ENCODE peak calls at places on chromosomes 4 and X, in ten cellular contexts. One of them, this sample, is unnamed.

GRCh38 chr4:148790691-148791090 is 348.5 kb upstream of the NR3C2 start:
- DNase-seq in NCI-H345: no peak
- DNase-seq in bronchial epithelial cell: peak; percentile 91
- DNase-seq in T-helper 2 cell: no peak
- DNase-seq in activated CD4-positive, alpha-beta T cell treated with anti-CD3 and anti-CD28 coated beads, Interleukin-2, amount 50 U/mL, for 24 hours: no peak
- DNase-seq in non-pigmented ciliary epithelial cell: no peak
- DNase-seq in transverse colon: no peak
- DNase-seq in RWPE1: no peak
- DNase-seq in NCI-H1092 treated with DMSO at 0.1 percent for 48 hours: no peak
- DNase-seq in mesothelial cell of epicardium: no peak
- DNase-seq in this sample: peak; percentile 94

GRCh38 chr4:104491396-104491821 is 3.3 kb downstream of the CXXC4 start:
- DNase-seq in RWPE1: peak; percentile 13
- DNase-seq in transverse colon: peak; percentile 47
- DNase-seq in non-pigmented ciliary epithelial cell: no peak
- DNase-seq in NCI-H1092 treated with DMSO at 0.1 percent for 48 hours: peak; percentile 42
- DNase-seq in activated CD4-positive, alpha-beta T cell treated with anti-CD3 and anti-CD28 coated beads, Interleukin-2, amount 50 U/mL, for 24 hours: no peak
- DNase-seq in T-helper 2 cell: no peak
- DNase-seq in NCI-H345: peak; percentile 52
- DNase-seq in mesothelial cell of epicardium: peak; percentile 62
- DNase-seq in bronchial epithelial cell: no peak
- DNase-seq in this sample: no peak

GRCh38 chrX:28586891-28587635 is at the start of gene IL1RAPL1:
- DNase-seq in mesothelial cell of epicardium: no peak
- DNase-seq in NCI-H345: no peak
- DNase-seq in non-pigmented ciliary epithelial cell: peak; percentile 23
- DNase-seq in transverse colon: no peak
- DNase-seq in T-helper 2 cell: no peak
- DNase-seq in NCI-H1092 treated with DMSO at 0.1 percent for 48 hours: no peak
- DNase-seq in activated CD4-positive, alpha-beta T cell treated with anti-CD3 and anti-CD28 coated beads, Interleukin-2, amount 50 U/mL, for 24 hours: no peak
- DNase-seq in bronchial epithelial cell: peak; percentile 13
- DNase-seq in RWPE1: peak; percentile 18
- DNase-seq in this sample: peak; percentile 8

GRCh38 chrX:7263330-7263729 is 115.4 kb upstream of the PUDP start:
- DNase-seq in mesothelial cell of epicardium: no peak
- DNase-seq in NCI-H345: no peak
- DNase-seq in T-helper 2 cell: no peak
- DNase-seq in bronchial epithelial cell: peak; percentile 85
- DNase-seq in NCI-H1092 treated with DMSO at 0.1 percent for 48 hours: no peak
- DNase-seq in activated CD4-positive, alpha-beta T cell treated with anti-CD3 and anti-CD28 coated beads, Interleukin-2, amount 50 U/mL, for 24 hours: no peak
- DNase-seq in non-pigmented ciliary epithelial cell: no peak
- DNase-seq in transverse colon: no peak
- DNase-seq in RWPE1: no peak
- DNase-seq in this sample: no peak

GRCh38 chrX:7054219-7055206 is 93.0 kb upstream of the STS start:
- DNase-seq in activated CD4-positive, alpha-beta T cell treated with anti-CD3 and anti-CD28 coated beads, Interleukin-2, amount 50 U/mL, for 24 hours: no peak
- DNase-seq in NCI-H345: peak; percentile 14
- DNase-seq in RWPE1: no peak
- DNase-seq in T-helper 2 cell: no peak
- DNase-seq in transverse colon: no peak
- DNase-seq in NCI-H1092 treated with DMSO at 0.1 percent for 48 hours: no peak
- DNase-seq in bronchial epithelial cell: no peak
- DNase-seq in non-pigmented ciliary epithelial cell: no peak
- DNase-seq in mesothelial cell of epicardium: no peak
- DNase-seq in this sample: no peak

GRCh38 chr4:95867919-95868318 is 28.0 kb downstream of the PDHA2 start:
- DNase-seq in mesothelial cell of epicardium: no peak
- DNase-seq in RWPE1: peak; percentile 1
- DNase-seq in transverse colon: no peak
- DNase-seq in T-helper 2 cell: no peak
- DNase-seq in bronchial epithelial cell: peak; percentile 39
- DNase-seq in NCI-H345: peak; percentile 0
- DNase-seq in NCI-H1092 treated with DMSO at 0.1 percent for 48 hours: peak; percentile 22
- DNase-seq in activated CD4-positive, alpha-beta T cell treated with anti-CD3 and anti-CD28 coated beads, Interleukin-2, amount 50 U/mL, for 24 hours: no peak
- DNase-seq in non-pigmented ciliary epithelial cell: no peak
- DNase-seq in this sample: no peak

GRCh38 chr4:122884504-122884903 is 37.9 kb downstream of the NUDT6 start:
- DNase-seq in RWPE1: no peak
- DNase-seq in NCI-H345: no peak
- DNase-seq in T-helper 2 cell: no peak
- DNase-seq in bronchial epithelial cell: no peak
- DNase-seq in mesothelial cell of epicardium: no peak
- DNase-seq in non-pigmented ciliary epithelial cell: no peak
- DNase-seq in transverse colon: no peak
- DNase-seq in NCI-H1092 treated with DMSO at 0.1 percent for 48 hours: no peak
- DNase-seq in activated CD4-positive, alpha-beta T cell treated with anti-CD3 and anti-CD28 coated beads, Interleukin-2, amount 50 U/mL, for 24 hours: no peak
- DNase-seq in this sample: no peak

GRCh38 chrX:45172890-45173289 is 27.8 kb downstream of the DIPK2B start:
- DNase-seq in NCI-H1092 treated with DMSO at 0.1 percent for 48 hours: no peak
- DNase-seq in activated CD4-positive, alpha-beta T cell treated with anti-CD3 and anti-CD28 coated beads, Interleukin-2, amount 50 U/mL, for 24 hours: no peak
- DNase-seq in mesothelial cell of epicardium: no peak
- DNase-seq in RWPE1: peak; percentile 71
- DNase-seq in transverse colon: no peak
- DNase-seq in bronchial epithelial cell: peak; percentile 84
- DNase-seq in non-pigmented ciliary epithelial cell: no peak
- DNase-seq in T-helper 2 cell: no peak
- DNase-seq in NCI-H345: no peak
- DNase-seq in this sample: peak; percentile 88

GRCh38 chr4:177064724-177065394 is 244.8 kb upstream of the NEIL3 start:
- DNase-seq in transverse colon: no peak
- DNase-seq in NCI-H345: no peak
- DNase-seq in NCI-H1092 treated with DMSO at 0.1 percent for 48 hours: no peak
- DNase-seq in mesothelial cell of epicardium: no peak
- DNase-seq in non-pigmented ciliary epithelial cell: no peak
- DNase-seq in T-helper 2 cell: no peak
- DNase-seq in bronchial epithelial cell: no peak
- DNase-seq in activated CD4-positive, alpha-beta T cell treated with anti-CD3 and anti-CD28 coated beads, Interleukin-2, amount 50 U/mL, for 24 hours: no peak
- DNase-seq in RWPE1: no peak
- DNase-seq in this sample: no peak

GRCh38 chrX:134849390-134849789 is 141.4 kb upstream of the SMIM10 start:
- DNase-seq in transverse colon: no peak
- DNase-seq in RWPE1: peak; percentile 1
- DNase-seq in activated CD4-positive, alpha-beta T cell treated with anti-CD3 and anti-CD28 coated beads, Interleukin-2, amount 50 U/mL, for 24 hours: no peak
- DNase-seq in mesothelial cell of epicardium: no peak
- DNase-seq in non-pigmented ciliary epithelial cell: peak; percentile 8
- DNase-seq in T-helper 2 cell: no peak
- DNase-seq in bronchial epithelial cell: peak; percentile 54
- DNase-seq in NCI-H1092 treated with DMSO at 0.1 percent for 48 hours: no peak
- DNase-seq in NCI-H345: no peak
- DNase-seq in this sample: peak; percentile 11

GRCh38 chr4:54961357-54961975 is 163.9 kb downstream of the KDR start:
- DNase-seq in bronchial epithelial cell: peak; percentile 33
- DNase-seq in RWPE1: peak; percentile 42
- DNase-seq in activated CD4-positive, alpha-beta T cell treated with anti-CD3 and anti-CD28 coated beads, Interleukin-2, amount 50 U/mL, for 24 hours: no peak
- DNase-seq in NCI-H345: peak; percentile 9
- DNase-seq in non-pigmented ciliary epithelial cell: no peak
- DNase-seq in mesothelial cell of epicardium: no peak
- DNase-seq in NCI-H1092 treated with DMSO at 0.1 percent for 48 hours: peak; percentile 72
- DNase-seq in transverse colon: no peak
- DNase-seq in T-helper 2 cell: no peak
- DNase-seq in this sample: peak; percentile 14

GRCh38 chr4:31918891-31919290 is 1198.7 kb downstream of the PCDH7 start:
- DNase-seq in mesothelial cell of epicardium: no peak
- DNase-seq in RWPE1: no peak
- DNase-seq in transverse colon: no peak
- DNase-seq in T-helper 2 cell: no peak
- DNase-seq in bronchial epithelial cell: peak; percentile 34
- DNase-seq in NCI-H1092 treated with DMSO at 0.1 percent for 48 hours: no peak
- DNase-seq in activated CD4-positive, alpha-beta T cell treated with anti-CD3 and anti-CD28 coated beads, Interleukin-2, amount 50 U/mL, for 24 hours: no peak
- DNase-seq in NCI-H345: no peak
- DNase-seq in non-pigmented ciliary epithelial cell: no peak
- DNase-seq in this sample: peak; percentile 1

GRCh38 chr4:148061139-148061476 is 329.2 kb downstream of the ARHGAP10 start:
- DNase-seq in activated CD4-positive, alpha-beta T cell treated with anti-CD3 and anti-CD28 coated beads, Interleukin-2, amount 50 U/mL, for 24 hours: no peak
- DNase-seq in T-helper 2 cell: no peak
- DNase-seq in NCI-H345: peak; percentile 21
- DNase-seq in non-pigmented ciliary epithelial cell: no peak
- DNase-seq in RWPE1: no peak
- DNase-seq in transverse colon: no peak
- DNase-seq in bronchial epithelial cell: no peak
- DNase-seq in mesothelial cell of epicardium: no peak
- DNase-seq in NCI-H1092 treated with DMSO at 0.1 percent for 48 hours: no peak
- DNase-seq in this sample: no peak

GRCh38 chr4:86178216-86178615 is 181.6 kb downstream of the MAPK10 start:
- DNase-seq in NCI-H1092 treated with DMSO at 0.1 percent for 48 hours: no peak
- DNase-seq in transverse colon: no peak
- DNase-seq in NCI-H345: no peak
- DNase-seq in non-pigmented ciliary epithelial cell: no peak
- DNase-seq in RWPE1: no peak
- DNase-seq in mesothelial cell of epicardium: no peak
- DNase-seq in bronchial epithelial cell: no peak
- DNase-seq in T-helper 2 cell: no peak
- DNase-seq in activated CD4-positive, alpha-beta T cell treated with anti-CD3 and anti-CD28 coated beads, Interleukin-2, amount 50 U/mL, for 24 hours: no peak
- DNase-seq in this sample: no peak

GRCh38 chr4:16521156-16521915 is 295.1 kb upstream of the TAPT1 start:
- DNase-seq in mesothelial cell of epicardium: no peak
- DNase-seq in T-helper 2 cell: no peak
- DNase-seq in NCI-H1092 treated with DMSO at 0.1 percent for 48 hours: no peak
- DNase-seq in bronchial epithelial cell: no peak
- DNase-seq in NCI-H345: no peak
- DNase-seq in RWPE1: no peak
- DNase-seq in transverse colon: no peak
- DNase-seq in non-pigmented ciliary epithelial cell: no peak
- DNase-seq in activated CD4-positive, alpha-beta T cell treated with anti-CD3 and anti-CD28 coated beads, Interleukin-2, amount 50 U/mL, for 24 hours: no peak
- DNase-seq in this sample: no peak

GRCh38 chrX:9899640-9900075 is 67.5 kb upstream of the CLDN34 start:
- DNase-seq in NCI-H345: no peak
- DNase-seq in non-pigmented ciliary epithelial cell: peak; percentile 51
- DNase-seq in NCI-H1092 treated with DMSO at 0.1 percent for 48 hours: no peak
- DNase-seq in bronchial epithelial cell: no peak
- DNase-seq in T-helper 2 cell: no peak
- DNase-seq in transverse colon: no peak
- DNase-seq in RWPE1: no peak
- DNase-seq in mesothelial cell of epicardium: no peak
- DNase-seq in activated CD4-positive, alpha-beta T cell treated with anti-CD3 and anti-CD28 coated beads, Interleukin-2, amount 50 U/mL, for 24 hours: peak; percentile 3
- DNase-seq in this sample: no peak

GRCh38 chr4:107098403-107098802 is 62.3 kb upstream of the DKK2 start:
- DNase-seq in activated CD4-positive, alpha-beta T cell treated with anti-CD3 and anti-CD28 coated beads, Interleukin-2, amount 50 U/mL, for 24 hours: no peak
- DNase-seq in bronchial epithelial cell: peak; percentile 35
- DNase-seq in T-helper 2 cell: no peak
- DNase-seq in NCI-H1092 treated with DMSO at 0.1 percent for 48 hours: no peak
- DNase-seq in RWPE1: no peak
- DNase-seq in mesothelial cell of epicardium: no peak
- DNase-seq in transverse colon: no peak
- DNase-seq in non-pigmented ciliary epithelial cell: no peak
- DNase-seq in NCI-H345: no peak
- DNase-seq in this sample: no peak

GRCh38 chr4:113293043-113293560 is 243.6 kb downstream of the ANK2 start:
- DNase-seq in T-helper 2 cell: no peak
- DNase-seq in mesothelial cell of epicardium: no peak
- DNase-seq in transverse colon: no peak
- DNase-seq in bronchial epithelial cell: no peak
- DNase-seq in non-pigmented ciliary epithelial cell: no peak
- DNase-seq in RWPE1: no peak
- DNase-seq in NCI-H1092 treated with DMSO at 0.1 percent for 48 hours: no peak
- DNase-seq in activated CD4-positive, alpha-beta T cell treated with anti-CD3 and anti-CD28 coated beads, Interleukin-2, amount 50 U/mL, for 24 hours: no peak
- DNase-seq in NCI-H345: no peak
- DNase-seq in this sample: no peak

GRCh38 chrX:145886469-145886868 is 68.8 kb downstream of the SLITRK2 start:
- DNase-seq in activated CD4-positive, alpha-beta T cell treated with anti-CD3 and anti-CD28 coated beads, Interleukin-2, amount 50 U/mL, for 24 hours: no peak
- DNase-seq in RWPE1: no peak
- DNase-seq in non-pigmented ciliary epithelial cell: no peak
- DNase-seq in T-helper 2 cell: no peak
- DNase-seq in mesothelial cell of epicardium: no peak
- DNase-seq in NCI-H1092 treated with DMSO at 0.1 percent for 48 hours: no peak
- DNase-seq in transverse colon: no peak
- DNase-seq in bronchial epithelial cell: no peak
- DNase-seq in NCI-H345: no peak
- DNase-seq in this sample: no peak

GRCh38 chr4:180261346-180261745 is 1981.9 kb upstream of the TENM3 start:
- DNase-seq in bronchial epithelial cell: no peak
- DNase-seq in NCI-H1092 treated with DMSO at 0.1 percent for 48 hours: no peak
- DNase-seq in activated CD4-positive, alpha-beta T cell treated with anti-CD3 and anti-CD28 coated beads, Interleukin-2, amount 50 U/mL, for 24 hours: no peak
- DNase-seq in NCI-H345: no peak
- DNase-seq in mesothelial cell of epicardium: no peak
- DNase-seq in transverse colon: no peak
- DNase-seq in non-pigmented ciliary epithelial cell: no peak
- DNase-seq in RWPE1: no peak
- DNase-seq in T-helper 2 cell: no peak
- DNase-seq in this sample: no peak

GRCh38 chrX:138877746-138878145 is 166.2 kb upstream of the FGF13 start:
- DNase-seq in transverse colon: no peak
- DNase-seq in mesothelial cell of epicardium: no peak
- DNase-seq in NCI-H1092 treated with DMSO at 0.1 percent for 48 hours: no peak
- DNase-seq in NCI-H345: no peak
- DNase-seq in T-helper 2 cell: no peak
- DNase-seq in activated CD4-positive, alpha-beta T cell treated with anti-CD3 and anti-CD28 coated beads, Interleukin-2, amount 50 U/mL, for 24 hours: no peak
- DNase-seq in RWPE1: no peak
- DNase-seq in non-pigmented ciliary epithelial cell: no peak
- DNase-seq in bronchial epithelial cell: peak; percentile 86
- DNase-seq in this sample: peak; percentile 84

GRCh38 chrX:46710927-46711623 is 47.8 kb downstream of the SLC9A7 start:
- DNase-seq in bronchial epithelial cell: no peak
- DNase-seq in RWPE1: no peak
- DNase-seq in activated CD4-positive, alpha-beta T cell treated with anti-CD3 and anti-CD28 coated beads, Interleukin-2, amount 50 U/mL, for 24 hours: no peak
- DNase-seq in T-helper 2 cell: no peak
- DNase-seq in transverse colon: no peak
- DNase-seq in non-pigmented ciliary epithelial cell: no peak
- DNase-seq in NCI-H345: peak; percentile 82
- DNase-seq in mesothelial cell of epicardium: no peak
- DNase-seq in NCI-H1092 treated with DMSO at 0.1 percent for 48 hours: peak; percentile 81
- DNase-seq in this sample: no peak

GRCh38 chr4:71554025-71554424 is 215.2 kb downstream of the SLC4A4 start:
- DNase-seq in bronchial epithelial cell: no peak
- DNase-seq in mesothelial cell of epicardium: no peak
- DNase-seq in activated CD4-positive, alpha-beta T cell treated with anti-CD3 and anti-CD28 coated beads, Interleukin-2, amount 50 U/mL, for 24 hours: no peak
- DNase-seq in non-pigmented ciliary epithelial cell: no peak
- DNase-seq in T-helper 2 cell: no peak
- DNase-seq in transverse colon: no peak
- DNase-seq in NCI-H345: no peak
- DNase-seq in RWPE1: no peak
- DNase-seq in NCI-H1092 treated with DMSO at 0.1 percent for 48 hours: no peak
- DNase-seq in this sample: no peak

GRCh38 chrX:50726296-50726695 is 87.7 kb downstream of the SHROOM4 start:
- DNase-seq in bronchial epithelial cell: no peak
- DNase-seq in non-pigmented ciliary epithelial cell: no peak
- DNase-seq in transverse colon: no peak
- DNase-seq in NCI-H1092 treated with DMSO at 0.1 percent for 48 hours: no peak
- DNase-seq in activated CD4-positive, alpha-beta T cell treated with anti-CD3 and anti-CD28 coated beads, Interleukin-2, amount 50 U/mL, for 24 hours: no peak
- DNase-seq in T-helper 2 cell: no peak
- DNase-seq in NCI-H345: no peak
- DNase-seq in RWPE1: no peak
- DNase-seq in mesothelial cell of epicardium: no peak
- DNase-seq in this sample: no peak

GRCh38 chrX:70979136-70979762 is 48.4 kb upstream of the SLC7A3 start:
- DNase-seq in NCI-H345: no peak
- DNase-seq in mesothelial cell of epicardium: no peak
- DNase-seq in transverse colon: no peak
- DNase-seq in RWPE1: no peak
- DNase-seq in T-helper 2 cell: no peak
- DNase-seq in non-pigmented ciliary epithelial cell: peak; percentile 19
- DNase-seq in activated CD4-positive, alpha-beta T cell treated with anti-CD3 and anti-CD28 coated beads, Interleukin-2, amount 50 U/mL, for 24 hours: no peak
- DNase-seq in NCI-H1092 treated with DMSO at 0.1 percent for 48 hours: no peak
- DNase-seq in bronchial epithelial cell: peak; percentile 20
- DNase-seq in this sample: peak; percentile 19